ENCODE peak calls at places on chromosomes 13 and 19, in seven cellular contexts. F is neuronal stem cell, M is IMR-90, C is H1, W is mesendoderm, D is H9, V is trophoblast cell. J is an unnamed sample. For H3K79me1, the result is how much of the 10 kb centered on the place peaks cover.

GRCh38 chr19:48310227-48310626 is 15.1 kb upstream of the EMP3 start:
- DNase-seq in C (no peak), M (no peak), V (no peak), F (no peak), D (no peak), W (no peak), J (peak)

GRCh38 chr19:16359964-16360363 is 35.3 kb downstream of the KLF2 start:
- DNase-seq in V (no peak), W (no peak), C (no peak), F (no peak), M (no peak), D (no peak), J (no peak)

GRCh38 chr13:40292108-40292507 is 374.3 kb downstream of the FOXO1 start:
- DNase-seq in W (no peak), D (no peak), C (no peak), F (no peak), M (no peak), V (no peak), J (no peak)

GRCh38 chr19:29259153-29259552 is 46.2 kb upstream of the UQCRFS1 start:
- DNase-seq in M (no peak), F (no peak), W (peak), V (peak), D (peak), C (no peak), J (no peak)

GRCh38 chr19:8592231-8593009 is 15.2 kb upstream of the MYO1F start:
- DNase-seq in C (peak), W (peak), F (peak), M (peak), V (peak), D (peak), J (peak)

GRCh38 chr13:86282450-86282849 is 483.2 kb upstream of the SLITRK6 start:
- DNase-seq in V (no peak), D (no peak), M (no peak), F (peak), C (no peak), W (no peak), J (no peak)

GRCh38 chr19:48726573-48726972 is 7.0 kb upstream of the MAMSTR start:
- DNase-seq in D (no peak), V (no peak), M (no peak), C (no peak), F (no peak), W (no peak), J (no peak)

GRCh38 chr13:84446972-84447700 is 564.9 kb upstream of the SLITRK1 start:
- DNase-seq in D (no peak), V (no peak), W (peak), M (no peak), C (no peak), F (no peak), J (no peak)

GRCh38 chr19:42540071-42540553 is 11.8 kb upstream of the CEACAM1 start:
- DNase-seq in F (no peak), M (no peak), W (peak), V (no peak), D (peak), C (no peak), J (no peak)

GRCh38 chr13:40668335-40668734 is 1.9 kb upstream of the FOXO1 start:
- DNase-seq in M (no peak), V (peak), D (peak), W (peak), C (no peak), F (no peak), J (peak)

GRCh38 chr19:3759482-3760254 is 1.8 kb downstream of the APBA3 start:
- DNase-seq in V (no peak), W (no peak), M (no peak), F (no peak), C (no peak), D (no peak), J (no peak)

GRCh38 chr19:35851213-35852028 is 883 bp downstream of the NPHS1 start:
- DNase-seq in D (peak), F (no peak), V (no peak), W (peak), M (no peak), C (no peak), J (no peak)

GRCh38 chr19:7509625-7510024 is 6.3 kb upstream of the ZNF358 start:
- DNase-seq in W (peak), D (peak), V (peak), C (no peak), M (no peak), F (no peak), J (no peak)

GRCh38 chr19:1067341-1068103 is 555 bp downstream of the ARHGAP45 start:
- DNase-seq in M (no peak), C (no peak), D (no peak), V (peak), F (no peak), W (no peak), J (no peak)

GRCh38 chr13:31064636-31065035 is 97.1 kb downstream of the HSPH1 start:
- DNase-seq in V (peak), W (no peak), F (no peak), M (no peak), D (no peak), C (no peak), J (no peak)

GRCh38 chr13:31060655-31061054 is 101.0 kb downstream of the HSPH1 start:
- DNase-seq in D (no peak), F (no peak), V (no peak), M (no peak), W (no peak), C (no peak), J (no peak)

GRCh38 chr13:31068119-31068423 is 93.6 kb downstream of the HSPH1 start:
- DNase-seq in W (no peak), C (no peak), F (no peak), V (no peak), M (no peak), D (no peak), J (no peak)

GRCh38 chr13:31067416-31068118 is 94.1 kb downstream of the HSPH1 start:
- DNase-seq in F (no peak), M (peak), D (no peak), W (no peak), V (no peak), C (no peak), J (peak)

GRCh38 chr13:31063734-31064133 is 98.0 kb downstream of the HSPH1 start:
- DNase-seq in F (no peak), W (no peak), M (no peak), D (no peak), C (no peak), V (no peak), J (no peak)
- H3K79me1 ChIP-seq in F (under half), W (under half), M (under half), D (under half), C (under half), V (under half), J (under half)

GRCh38 chr19:5554828-5555227 is 12.9 kb downstream of the TINCR start:
- DNase-seq in W (no peak), D (no peak), V (no peak), C (no peak), F (no peak), M (no peak), J (no peak)
- H3K79me1 ChIP-seq in W (under half), D (under half), V (under half), C (under half), F (under half), M (under half), J (under half)

GRCh38 chr13:44351505-44351854 is 22.1 kb upstream of the SERP2 start:
- DNase-seq in C (no peak), F (no peak), W (no peak), M (no peak), V (peak), D (no peak), J (no peak)

GRCh38 chr13:44346534-44346933 is 27.1 kb upstream of the SERP2 start:
- DNase-seq in M (no peak), D (no peak), V (no peak), W (no peak), F (no peak), C (no peak), J (no peak)

GRCh38 chr13:44350775-44351504 is 22.7 kb upstream of the SERP2 start:
- DNase-seq in W (peak), M (no peak), F (no peak), V (peak), C (no peak), D (no peak), J (no peak)

GRCh38 chr13:44347301-44347700 is 26.3 kb upstream of the SERP2 start:
- DNase-seq in M (no peak), C (no peak), V (peak), F (no peak), W (no peak), D (no peak), J (no peak)

GRCh38 chr13:44347905-44348304 is 25.7 kb upstream of the SERP2 start:
- DNase-seq in D (no peak), M (peak), V (peak), C (no peak), F (no peak), W (no peak), J (peak)
- H3K79me1 ChIP-seq in D (under half), M (under half), V (under half), C (under half), F (under half), W (under half), J (under half)

GRCh38 chr19:41296323-41296935 is 13.5 kb upstream of the CCDC97 start:
- DNase-seq in W (no peak), C (no peak), M (no peak), F (no peak), V (peak), D (no peak), J (peak)

GRCh38 chr19:41298327-41298964 is 11.5 kb upstream of the CCDC97 start:
- DNase-seq in M (peak), W (peak), D (no peak), C (no peak), F (no peak), V (peak), J (peak)

GRCh38 chr19:41299046-41299754 is 10.8 kb upstream of the CCDC97 start:
- DNase-seq in F (no peak), V (peak), M (no peak), D (no peak), W (no peak), C (no peak), J (peak)

GRCh38 chr19:41299755-41300089 is 10.2 kb upstream of the CCDC97 start:
- DNase-seq in D (no peak), V (peak), C (no peak), W (no peak), M (peak), F (no peak), J (peak)

GRCh38 chr19:41297628-41298326 is 12.2 kb upstream of the CCDC97 start:
- DNase-seq in C (no peak), M (no peak), V (peak), W (no peak), F (no peak), D (no peak), J (no peak)
- H3K79me1 ChIP-seq in C (under half), M (half or more), V (under half), W (under half), F (under half), D (under half), J (under half)

GRCh38 chr19:40609561-40610395 is 8.6 kb downstream of the LTBP4 start:
- DNase-seq in D (peak), W (peak), V (peak), C (no peak), M (no peak), F (peak), J (peak)

GRCh38 chr19:40610396-40611064 is 9.4 kb downstream of the LTBP4 start:
- DNase-seq in C (no peak), D (peak), F (no peak), M (no peak), W (no peak), V (no peak), J (no peak)

GRCh38 chr19:40607898-40608621 is 6.9 kb downstream of the LTBP4 start:
- DNase-seq in W (no peak), D (no peak), M (no peak), V (no peak), C (no peak), F (no peak), J (no peak)

GRCh38 chr19:40607311-40607871 is 6.2 kb downstream of the LTBP4 start:
- DNase-seq in W (no peak), F (no peak), V (peak), C (no peak), D (peak), M (no peak), J (no peak)

DNA sequence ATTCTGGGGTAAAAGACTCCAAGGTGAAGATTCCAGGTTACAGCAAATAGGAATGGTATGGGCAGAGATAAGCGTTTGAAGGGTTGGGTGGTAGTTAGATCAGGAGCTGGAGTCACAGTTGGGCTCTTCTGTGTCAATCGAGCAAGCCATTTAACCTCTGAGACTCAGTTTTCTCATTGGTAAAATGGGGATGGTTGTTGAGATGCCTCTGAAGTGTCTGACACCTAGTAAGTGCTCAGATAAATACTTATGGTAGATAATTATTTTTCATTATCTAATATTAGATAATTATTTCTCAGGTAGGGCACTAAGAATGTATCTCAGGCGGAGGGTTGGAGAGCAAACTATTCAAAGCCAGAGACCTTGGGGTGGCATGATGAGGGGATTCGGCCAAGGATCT is 7.8 kb downstream of the LTBP4 start:
- DNase-seq in V (peak), C (no peak), D (no peak), W (no peak), M (no peak), F (no peak), J (no peak)
- H3K79me1 ChIP-seq in V (under half), C (under half), D (under half), W (under half), M (under half), F (under half), J (under half)